ENCODE peak calls at places on chromosome 10, in five cellular contexts. X, A, Z, Y and T are unnamed samples.

GRCh38 chr10:124697837-124698559 is 46.2 kb downstream of the FAM53B start:
- DNase-seq in X (peak), A (no peak), Z (peak), Y (no peak), T (no peak)

GRCh38 chr10:65670087-65670486 is 1255.7 kb upstream of the LRRTM3 start:
- DNase-seq in X (no peak), A (no peak), Z (peak), Y (no peak), T (peak)

GRCh38 chr10:69123306-69123746 is 652 bp upstream of the VPS26A start:
- DNase-seq in X (no peak), A (no peak), Z (peak), Y (no peak), T (peak)

GRCh38 chr10:6203331-6204062 is 765 bp downstream of the PFKFB3 start:
- DNase-seq in X (peak), A (peak), Z (peak), Y (no peak), T (peak)

GRCh38 chr10:59234194-59234593 is 57.8 kb downstream of the PHYHIPL start:
- DNase-seq in X (no peak), A (no peak), Z (peak), Y (no peak), T (no peak)

GRCh38 chr10:95788830-95789229 is 32.9 kb downstream of the ENTPD1 start:
- DNase-seq in X (no peak), A (no peak), Z (peak), Y (no peak), T (peak)

GRCh38 chr10:25483999-25484398 is 309.2 kb downstream of the GPR158 start:
- DNase-seq in X (no peak), A (no peak), Z (no peak), Y (no peak), T (no peak)

GRCh38 chr10:116540814-116541213 is 4.9 kb upstream of the PNLIP start:
- DNase-seq in X (no peak), A (no peak), Z (no peak), Y (no peak), T (no peak)

GRCh38 chr10:35504132-35504531 is 101.0 kb upstream of the GJD4 start:
- DNase-seq in X (no peak), A (no peak), Z (no peak), Y (no peak), T (no peak)

GRCh38 chr10:54282012-54282411 is 519.0 kb downstream of the PCDH15 start:
- DNase-seq in X (peak), A (no peak), Z (no peak), Y (no peak), T (no peak)

GRCh38 chr10:11210211-11210922 is 192.7 kb downstream of the CELF2 start:
- DNase-seq in X (peak), A (no peak), Z (no peak), Y (no peak), T (no peak)

GRCh38 chr10:78520737-78521430 is 487.2 kb downstream of the RPS24 start:
- DNase-seq in X (peak), A (peak), Z (peak), Y (peak), T (peak)

GRCh38 chr10:38072552-38072951 is 21.6 kb upstream of the ZNF37A start:
- DNase-seq in X (no peak), A (no peak), Z (no peak), Y (no peak), T (no peak)

GRCh38 chr10:106728232-106728631 is 436.3 kb downstream of the SORCS1 start:
- DNase-seq in X (no peak), A (no peak), Z (no peak), Y (no peak), T (no peak)

GRCh38 chr10:137031-137430 is 1.8 kb downstream of the ZMYND11 start:
- DNase-seq in X (peak), A (peak), Z (peak), Y (no peak), T (peak)

GRCh38 chr10:7491949-7492659 is 81.3 kb upstream of the SFMBT2 start:
- DNase-seq in X (no peak), A (no peak), Z (no peak), Y (no peak), T (no peak)

GRCh38 chr10:69456880-69457693 is 5.8 kb downstream of the TSPAN15 start:
- DNase-seq in X (no peak), A (no peak), Z (no peak), Y (no peak), T (peak)

GRCh38 chr10:89522463-89522862 is 12.9 kb downstream of the SLC16A12 start:
- DNase-seq in X (no peak), A (no peak), Z (peak), Y (no peak), T (peak)

GRCh38 chr10:101485681-101486554 is 102.1 kb downstream of the POLL start:
- DNase-seq in X (peak), A (no peak), Z (no peak), Y (no peak), T (no peak)

GRCh38 chr10:3217301-3217700 is 44.7 kb upstream of the PITRM1 start:
- DNase-seq in X (no peak), A (no peak), Z (peak), Y (no peak), T (peak)

DNA sequence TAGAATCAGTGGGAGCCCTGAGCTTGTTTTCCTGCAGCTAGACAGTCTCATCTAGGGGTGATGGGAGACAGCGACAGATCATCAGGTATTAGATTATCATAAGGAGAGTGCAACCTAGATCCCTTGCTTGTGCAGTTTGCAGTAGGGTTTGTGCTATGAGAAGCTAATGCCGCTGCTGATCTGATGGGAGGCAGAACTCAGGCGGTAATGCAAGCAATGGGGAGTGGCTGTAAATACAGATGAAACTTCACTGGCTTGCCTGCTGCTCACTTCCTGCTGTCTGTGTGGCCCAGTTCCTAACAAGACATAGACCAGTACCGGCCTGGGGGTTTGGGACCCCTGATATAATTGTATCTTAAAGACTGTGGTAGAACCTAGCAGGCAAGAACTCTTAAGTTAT is 17.6 kb downstream of the NRBF2 start:
- DNase-seq in X (no peak), A (no peak), Z (no peak), Y (no peak), T (no peak)
- H2BK5ac ChIP-seq in X (no peak), A (no peak), Z (no peak), Y (no peak), T (no peak)

GRCh38 chr10:56606202-56606601 is 245.1 kb upstream of the ZWINT start:
- DNase-seq in X (no peak), A (no peak), Z (no peak), Y (no peak), T (no peak)

GRCh38 chr10:56604624-56605023 is 243.6 kb upstream of the ZWINT start:
- DNase-seq in X (no peak), A (no peak), Z (no peak), Y (no peak), T (no peak)

DNA sequence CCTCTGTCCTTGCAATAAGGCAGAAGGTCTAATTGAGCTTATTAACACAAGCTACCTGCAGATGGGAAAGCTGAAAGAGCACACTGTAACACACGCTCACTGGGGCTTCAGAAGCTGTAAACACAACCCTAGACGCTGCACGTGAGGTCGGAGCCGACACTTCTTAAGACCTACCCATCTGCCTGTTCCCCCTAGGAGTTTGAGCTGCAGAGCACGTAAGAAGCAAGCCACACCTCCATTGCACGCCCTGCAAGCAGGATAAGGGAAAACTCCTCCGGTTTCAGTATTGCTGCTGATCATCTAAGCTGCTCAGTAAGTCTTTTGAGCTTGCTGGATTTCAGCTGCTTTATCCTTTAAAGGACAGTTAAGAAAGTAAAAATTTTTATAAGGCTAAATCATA is 244.0 kb upstream of the ZWINT start:
- DNase-seq in X (peak), A (peak), Z (no peak), Y (no peak), T (no peak)
- H3K9ac ChIP-seq in X (no peak), A (no peak), Z (no peak), Y (no peak), T (no peak)

DNA sequence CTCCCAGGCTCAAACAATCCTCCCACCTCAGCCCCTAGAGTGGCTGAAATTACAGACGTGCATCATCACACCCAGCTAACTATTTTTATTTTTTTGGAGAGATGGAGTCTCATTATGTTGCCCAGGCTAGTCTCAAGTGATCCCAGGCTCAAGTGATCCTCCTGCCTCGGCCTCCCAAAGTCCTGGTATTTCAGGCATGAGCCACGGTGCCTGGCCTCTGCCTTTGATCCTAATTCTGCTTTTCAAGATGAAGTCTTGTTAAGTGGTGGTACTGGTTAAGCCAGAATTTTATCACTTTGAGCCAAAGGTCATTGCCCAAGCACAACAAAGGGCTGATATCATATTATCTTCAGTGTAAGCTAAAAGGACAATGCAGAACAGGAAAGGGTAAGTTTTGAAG is 64.2 kb downstream of the MYOF start:
- DNase-seq in X (peak), A (no peak), Z (no peak), Y (no peak), T (no peak)
- H4K8ac ChIP-seq in X (no peak), A (no peak), Z (peak), Y (no peak), T (no peak)

GRCh38 chr10:97570146-97570788 is 2.3 kb upstream of the ANKRD2 start:
- DNase-seq in X (no peak), A (no peak), Z (no peak), Y (no peak), T (no peak)
- H2BK5ac ChIP-seq in X (no peak), A (no peak), Z (no peak), Y (no peak), T (no peak)

GRCh38 chr10:121444515-121444914 is 153.7 kb downstream of the FGFR2 start:
- DNase-seq in X (no peak), A (no peak), Z (no peak), Y (no peak), T (no peak)
- H3K9ac ChIP-seq in X (no peak), A (no peak), Z (no peak), Y (no peak), T (no peak)

GRCh38 chr10:130329792-130330191 is 193.6 kb downstream of the GLRX3 start:
- DNase-seq in X (no peak), A (no peak), Z (no peak), Y (no peak), T (no peak)

DNA sequence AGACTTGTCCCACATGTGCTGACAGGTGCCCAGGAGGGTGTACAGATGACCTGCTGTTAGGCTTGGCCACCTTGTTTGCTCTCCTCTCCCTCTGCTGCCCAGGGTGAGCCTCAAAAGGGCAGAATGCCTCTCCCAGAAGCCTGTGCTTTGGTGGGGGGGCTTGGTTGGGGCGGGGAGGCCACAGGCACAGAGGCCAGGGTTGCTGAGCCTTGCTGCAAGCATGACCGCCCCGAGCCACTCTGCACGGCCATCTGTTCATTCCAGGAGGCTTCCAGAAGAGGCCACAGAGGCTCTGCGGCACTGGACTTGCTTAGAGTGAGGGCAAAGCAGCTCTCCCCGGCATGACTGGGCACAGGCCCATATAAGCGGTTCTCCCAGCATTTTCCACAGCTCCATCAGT is 190.8 kb downstream of the GLRX3 start:
- DNase-seq in X (no peak), A (no peak), Z (no peak), Y (no peak), T (no peak)
- H4K8ac ChIP-seq in X (no peak), A (no peak), Z (no peak), Y (no peak), T (no peak)

DNA sequence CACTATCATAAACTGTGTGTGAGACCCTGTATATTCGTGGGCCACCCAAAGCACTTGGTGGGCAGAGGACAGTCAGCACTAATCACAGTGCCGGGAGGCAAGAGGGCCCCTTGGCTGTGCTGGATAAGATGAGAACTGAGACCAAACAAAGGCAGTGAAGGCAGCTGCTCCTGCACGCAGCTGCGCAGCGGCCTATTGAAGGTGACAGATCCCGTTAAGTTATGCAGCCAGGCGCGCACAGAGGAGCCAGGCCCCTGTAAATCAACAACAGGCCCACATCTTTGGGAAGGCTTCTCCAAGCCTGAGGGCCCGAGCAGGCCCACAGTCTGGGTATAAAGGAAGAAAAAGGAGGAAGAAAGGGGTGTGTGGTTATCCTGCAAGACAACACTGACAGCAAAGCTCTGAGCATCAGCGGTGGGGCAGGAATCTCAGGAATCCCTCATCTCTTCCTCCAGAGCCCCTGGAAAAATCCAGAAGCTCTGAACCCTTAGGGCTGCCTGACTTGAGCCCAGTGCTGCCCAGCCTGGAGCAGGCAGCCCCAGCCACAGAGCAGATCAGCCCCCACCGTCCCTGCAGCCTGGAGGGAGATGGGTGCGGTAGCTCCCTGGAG is 154.2 kb downstream of the ARHGAP12 start:
- DNase-seq in X (peak), A (no peak), Z (peak), Y (no peak), T (no peak)
- H2BK5ac ChIP-seq in X (no peak), A (no peak), Z (peak), Y (no peak), T (no peak)